ENCODE peak calls at places on chromosomes 11 and 22, in seven cellular contexts. U, B, Y, K, A, C and Q are unnamed samples.

GRCh38 chr11:13944016-13944415 is 18.5 kb upstream of the SPON1 start:
- DNase-seq in U (no peak), B (no peak), Y (no peak), K (no peak), A (no peak), C (no peak), Q (no peak)

GRCh38 chr22:45105281-45105700 is 58.4 kb upstream of the NUP50 start:
- DNase-seq in U (no peak), B (peak), Y (no peak), K (no peak), A (no peak), C (no peak), Q (no peak)

GRCh38 chr11:118353084-118353710 is 6.2 kb upstream of the UBE4A start:
- DNase-seq in U (peak), B (no peak), Y (no peak), K (no peak), A (no peak), C (no peak), Q (peak)

GRCh38 chr11:112118176-112118575 is 31.5 kb downstream of the SDHD start:
- DNase-seq in U (no peak), B (no peak), Y (no peak), K (no peak), A (no peak), C (no peak), Q (no peak)

GRCh38 chr22:18000441-18001039 is 23.8 kb downstream of the MICAL3 start:
- DNase-seq in U (peak), B (no peak), Y (no peak), K (peak), A (no peak), C (peak), Q (peak)

GRCh38 chr22:39661842-39662676 is 91.5 kb downstream of the CACNA1I start:
- DNase-seq in U (no peak), B (no peak), Y (no peak), K (no peak), A (peak), C (peak), Q (peak)

GRCh38 chr11:94325681-94326080 is 21.3 kb downstream of the IZUMO1R start:
- DNase-seq in U (peak), B (no peak), Y (no peak), K (no peak), A (no peak), C (peak), Q (peak)

GRCh38 chr11:5631426-5631825 is 6.6 kb downstream of the TRIM34 start:
- DNase-seq in U (no peak), B (no peak), Y (no peak), K (no peak), A (no peak), C (no peak), Q (no peak)

GRCh38 chr11:76419896-76420295 is 24.9 kb upstream of the EMSY start:
- DNase-seq in U (peak), B (no peak), Y (no peak), K (no peak), A (no peak), C (no peak), Q (no peak)

GRCh38 chr11:36385121-36385530 is 89.0 kb downstream of the PRR5L start:
- DNase-seq in U (no peak), B (peak), Y (no peak), K (no peak), A (no peak), C (no peak), Q (no peak)

GRCh38 chr11:122619757-122620156 is 35.8 kb upstream of the UBASH3B start:
- DNase-seq in U (no peak), B (no peak), Y (no peak), K (no peak), A (no peak), C (no peak), Q (no peak)

GRCh38 chr11:128291835-128292234 is 295.5 kb downstream of the ETS1 start:
- DNase-seq in U (peak), B (no peak), Y (no peak), K (no peak), A (peak), C (peak), Q (peak)

GRCh38 chr22:29314074-29314473 is 1.4 kb downstream of the RASL10A start:
- DNase-seq in U (no peak), B (no peak), Y (no peak), K (no peak), A (no peak), C (no peak), Q (peak)

GRCh38 chr22:26949193-26949592 is 291.8 kb downstream of the MIAT start:
- DNase-seq in U (no peak), B (peak), Y (no peak), K (no peak), A (no peak), C (no peak), Q (peak)

GRCh38 chr22:33255781-33256180 is 197.6 kb upstream of the SYN3 start:
- DNase-seq in U (peak), B (no peak), Y (no peak), K (no peak), A (no peak), C (no peak), Q (no peak)

GRCh38 chr11:76637491-76638266 is 32.9 kb downstream of the LRRC32 start:
- DNase-seq in U (peak), B (no peak), Y (no peak), K (peak), A (peak), C (no peak), Q (peak)

GRCh38 chr11:116415095-116415494 is 357.7 kb downstream of the BUD13 start:
- DNase-seq in U (no peak), B (peak), Y (no peak), K (no peak), A (no peak), C (no peak), Q (peak)